ENCODE peak calls at places on chromosomes 7 and 10, in eight cellular contexts. One of them, this sample, is unnamed.

GRCh38 chr10:97279121-97279815 is 13.2 kb downstream of the ARHGAP19 start:
- DNase-seq in erythroblast: no peak
- DNase-seq in activated naive CD4-positive, alpha-beta T cell treated with anti-CD3 and anti-CD28 coated beads, Interleukin-2, amount 10 ng/mL, durations not matched to agents 7 days and 5 days: no peak
- DNase-seq in activated CD8-positive, alpha-beta memory T cell treated with anti-CD3 and anti-CD28 coated beads, Interleukin-2, amount 10 ng/mL, durations not matched to agents 7 days and 5 days: no peak
- DNase-seq in stimulated activated CD4-positive, alpha-beta T cell treated with anti-CD3 and anti-CD28 coated beads, Interleukin-12 subunit alpha, Interleukin-12 subunit beta, amount 100 ng/mL, for 48 hours: no peak
- DNase-seq in PC-3: peak
- DNase-seq in cardiac muscle cell: peak
- DNase-seq in vagina: no peak
- DNase-seq in this sample: no peak

GRCh38 chr7:158999496-158999895 is 143.1 kb downstream of the DYNC2I1 start:
- DNase-seq in erythroblast: no peak
- DNase-seq in activated naive CD4-positive, alpha-beta T cell treated with anti-CD3 and anti-CD28 coated beads, Interleukin-2, amount 10 ng/mL, durations not matched to agents 7 days and 5 days: no peak
- DNase-seq in activated CD8-positive, alpha-beta memory T cell treated with anti-CD3 and anti-CD28 coated beads, Interleukin-2, amount 10 ng/mL, durations not matched to agents 7 days and 5 days: no peak
- DNase-seq in stimulated activated CD4-positive, alpha-beta T cell treated with anti-CD3 and anti-CD28 coated beads, Interleukin-12 subunit alpha, Interleukin-12 subunit beta, amount 100 ng/mL, for 48 hours: no peak
- DNase-seq in PC-3: no peak
- DNase-seq in cardiac muscle cell: no peak
- DNase-seq in vagina: no peak
- DNase-seq in this sample: no peak

GRCh38 chr10:121303273-121303890 is 294.9 kb downstream of the FGFR2 start:
- DNase-seq in erythroblast: no peak
- DNase-seq in activated naive CD4-positive, alpha-beta T cell treated with anti-CD3 and anti-CD28 coated beads, Interleukin-2, amount 10 ng/mL, durations not matched to agents 7 days and 5 days: no peak
- DNase-seq in activated CD8-positive, alpha-beta memory T cell treated with anti-CD3 and anti-CD28 coated beads, Interleukin-2, amount 10 ng/mL, durations not matched to agents 7 days and 5 days: no peak
- DNase-seq in stimulated activated CD4-positive, alpha-beta T cell treated with anti-CD3 and anti-CD28 coated beads, Interleukin-12 subunit alpha, Interleukin-12 subunit beta, amount 100 ng/mL, for 48 hours: no peak
- DNase-seq in PC-3: no peak
- DNase-seq in cardiac muscle cell: no peak
- DNase-seq in vagina: no peak
- DNase-seq in this sample: no peak

GRCh38 chr10:97179731-97180366 is 5.9 kb downstream of the SLIT1 start:
- DNase-seq in erythroblast: peak
- DNase-seq in activated naive CD4-positive, alpha-beta T cell treated with anti-CD3 and anti-CD28 coated beads, Interleukin-2, amount 10 ng/mL, durations not matched to agents 7 days and 5 days: no peak
- DNase-seq in activated CD8-positive, alpha-beta memory T cell treated with anti-CD3 and anti-CD28 coated beads, Interleukin-2, amount 10 ng/mL, durations not matched to agents 7 days and 5 days: no peak
- DNase-seq in stimulated activated CD4-positive, alpha-beta T cell treated with anti-CD3 and anti-CD28 coated beads, Interleukin-12 subunit alpha, Interleukin-12 subunit beta, amount 100 ng/mL, for 48 hours: no peak
- DNase-seq in PC-3: no peak
- DNase-seq in cardiac muscle cell: peak
- DNase-seq in vagina: no peak
- DNase-seq in this sample: no peak

GRCh38 chr10:96851281-96851680 is 19.2 kb downstream of the LCOR start:
- DNase-seq in erythroblast: no peak
- DNase-seq in activated naive CD4-positive, alpha-beta T cell treated with anti-CD3 and anti-CD28 coated beads, Interleukin-2, amount 10 ng/mL, durations not matched to agents 7 days and 5 days: no peak
- DNase-seq in activated CD8-positive, alpha-beta memory T cell treated with anti-CD3 and anti-CD28 coated beads, Interleukin-2, amount 10 ng/mL, durations not matched to agents 7 days and 5 days: no peak
- DNase-seq in stimulated activated CD4-positive, alpha-beta T cell treated with anti-CD3 and anti-CD28 coated beads, Interleukin-12 subunit alpha, Interleukin-12 subunit beta, amount 100 ng/mL, for 48 hours: no peak
- DNase-seq in PC-3: no peak
- DNase-seq in cardiac muscle cell: no peak
- DNase-seq in vagina: no peak
- DNase-seq in this sample: no peak

GRCh38 chr7:39488467-39489393 is 77.5 kb upstream of the YAE1 start:
- DNase-seq in erythroblast: no peak
- DNase-seq in activated naive CD4-positive, alpha-beta T cell treated with anti-CD3 and anti-CD28 coated beads, Interleukin-2, amount 10 ng/mL, durations not matched to agents 7 days and 5 days: no peak
- DNase-seq in activated CD8-positive, alpha-beta memory T cell treated with anti-CD3 and anti-CD28 coated beads, Interleukin-2, amount 10 ng/mL, durations not matched to agents 7 days and 5 days: no peak
- DNase-seq in stimulated activated CD4-positive, alpha-beta T cell treated with anti-CD3 and anti-CD28 coated beads, Interleukin-12 subunit alpha, Interleukin-12 subunit beta, amount 100 ng/mL, for 48 hours: no peak
- DNase-seq in PC-3: no peak
- DNase-seq in cardiac muscle cell: no peak
- DNase-seq in vagina: no peak
- DNase-seq in this sample: no peak

GRCh38 chr10:1194161-1194560 is 138.0 kb downstream of the WDR37 start:
- DNase-seq in erythroblast: no peak
- DNase-seq in activated naive CD4-positive, alpha-beta T cell treated with anti-CD3 and anti-CD28 coated beads, Interleukin-2, amount 10 ng/mL, durations not matched to agents 7 days and 5 days: no peak
- DNase-seq in activated CD8-positive, alpha-beta memory T cell treated with anti-CD3 and anti-CD28 coated beads, Interleukin-2, amount 10 ng/mL, durations not matched to agents 7 days and 5 days: no peak
- DNase-seq in stimulated activated CD4-positive, alpha-beta T cell treated with anti-CD3 and anti-CD28 coated beads, Interleukin-12 subunit alpha, Interleukin-12 subunit beta, amount 100 ng/mL, for 48 hours: no peak
- DNase-seq in PC-3: no peak
- DNase-seq in cardiac muscle cell: no peak
- DNase-seq in vagina: no peak
- DNase-seq in this sample: no peak

GRCh38 chr7:81327468-81327867 is 408.6 kb upstream of the SEMA3C start:
- DNase-seq in erythroblast: peak
- DNase-seq in activated naive CD4-positive, alpha-beta T cell treated with anti-CD3 and anti-CD28 coated beads, Interleukin-2, amount 10 ng/mL, durations not matched to agents 7 days and 5 days: no peak
- DNase-seq in activated CD8-positive, alpha-beta memory T cell treated with anti-CD3 and anti-CD28 coated beads, Interleukin-2, amount 10 ng/mL, durations not matched to agents 7 days and 5 days: no peak
- DNase-seq in stimulated activated CD4-positive, alpha-beta T cell treated with anti-CD3 and anti-CD28 coated beads, Interleukin-12 subunit alpha, Interleukin-12 subunit beta, amount 100 ng/mL, for 48 hours: no peak
- DNase-seq in PC-3: no peak
- DNase-seq in cardiac muscle cell: peak
- DNase-seq in vagina: no peak
- DNase-seq in this sample: no peak

GRCh38 chr10:117646718-117647117 is 104.2 kb downstream of the EMX2 start:
- DNase-seq in erythroblast: no peak
- DNase-seq in activated naive CD4-positive, alpha-beta T cell treated with anti-CD3 and anti-CD28 coated beads, Interleukin-2, amount 10 ng/mL, durations not matched to agents 7 days and 5 days: no peak
- DNase-seq in activated CD8-positive, alpha-beta memory T cell treated with anti-CD3 and anti-CD28 coated beads, Interleukin-2, amount 10 ng/mL, durations not matched to agents 7 days and 5 days: no peak
- DNase-seq in stimulated activated CD4-positive, alpha-beta T cell treated with anti-CD3 and anti-CD28 coated beads, Interleukin-12 subunit alpha, Interleukin-12 subunit beta, amount 100 ng/mL, for 48 hours: no peak
- DNase-seq in PC-3: no peak
- DNase-seq in cardiac muscle cell: no peak
- DNase-seq in vagina: no peak
- DNase-seq in this sample: no peak

GRCh38 chr7:94297397-94297838 is 97.3 kb upstream of the COL1A2 start:
- DNase-seq in erythroblast: no peak
- DNase-seq in activated naive CD4-positive, alpha-beta T cell treated with anti-CD3 and anti-CD28 coated beads, Interleukin-2, amount 10 ng/mL, durations not matched to agents 7 days and 5 days: no peak
- DNase-seq in activated CD8-positive, alpha-beta memory T cell treated with anti-CD3 and anti-CD28 coated beads, Interleukin-2, amount 10 ng/mL, durations not matched to agents 7 days and 5 days: no peak
- DNase-seq in stimulated activated CD4-positive, alpha-beta T cell treated with anti-CD3 and anti-CD28 coated beads, Interleukin-12 subunit alpha, Interleukin-12 subunit beta, amount 100 ng/mL, for 48 hours: no peak
- DNase-seq in PC-3: peak
- DNase-seq in cardiac muscle cell: peak
- DNase-seq in vagina: no peak
- DNase-seq in this sample: peak

GRCh38 chr7:36604801-36605200 is 119.5 kb downstream of the AOAH start:
- DNase-seq in erythroblast: no peak
- DNase-seq in activated naive CD4-positive, alpha-beta T cell treated with anti-CD3 and anti-CD28 coated beads, Interleukin-2, amount 10 ng/mL, durations not matched to agents 7 days and 5 days: no peak
- DNase-seq in activated CD8-positive, alpha-beta memory T cell treated with anti-CD3 and anti-CD28 coated beads, Interleukin-2, amount 10 ng/mL, durations not matched to agents 7 days and 5 days: no peak
- DNase-seq in stimulated activated CD4-positive, alpha-beta T cell treated with anti-CD3 and anti-CD28 coated beads, Interleukin-12 subunit alpha, Interleukin-12 subunit beta, amount 100 ng/mL, for 48 hours: no peak
- DNase-seq in PC-3: no peak
- DNase-seq in cardiac muscle cell: no peak
- DNase-seq in vagina: no peak
- DNase-seq in this sample: no peak

GRCh38 chr7:92767427-92767826 is 68.9 kb downstream of the CDK6 start:
- DNase-seq in erythroblast: no peak
- DNase-seq in activated naive CD4-positive, alpha-beta T cell treated with anti-CD3 and anti-CD28 coated beads, Interleukin-2, amount 10 ng/mL, durations not matched to agents 7 days and 5 days: no peak
- DNase-seq in activated CD8-positive, alpha-beta memory T cell treated with anti-CD3 and anti-CD28 coated beads, Interleukin-2, amount 10 ng/mL, durations not matched to agents 7 days and 5 days: no peak
- DNase-seq in stimulated activated CD4-positive, alpha-beta T cell treated with anti-CD3 and anti-CD28 coated beads, Interleukin-12 subunit alpha, Interleukin-12 subunit beta, amount 100 ng/mL, for 48 hours: no peak
- DNase-seq in PC-3: peak
- DNase-seq in cardiac muscle cell: peak
- DNase-seq in vagina: no peak
- DNase-seq in this sample: no peak

GRCh38 chr7:45163692-45164052 is 6.1 kb downstream of the RAMP3 start:
- DNase-seq in erythroblast: no peak
- DNase-seq in activated naive CD4-positive, alpha-beta T cell treated with anti-CD3 and anti-CD28 coated beads, Interleukin-2, amount 10 ng/mL, durations not matched to agents 7 days and 5 days: no peak
- DNase-seq in activated CD8-positive, alpha-beta memory T cell treated with anti-CD3 and anti-CD28 coated beads, Interleukin-2, amount 10 ng/mL, durations not matched to agents 7 days and 5 days: no peak
- DNase-seq in stimulated activated CD4-positive, alpha-beta T cell treated with anti-CD3 and anti-CD28 coated beads, Interleukin-12 subunit alpha, Interleukin-12 subunit beta, amount 100 ng/mL, for 48 hours: no peak
- DNase-seq in PC-3: no peak
- DNase-seq in cardiac muscle cell: no peak
- DNase-seq in vagina: no peak
- DNase-seq in this sample: no peak

GRCh38 chr7:44224216-44224950 is 23.6 kb downstream of the YKT6 start:
- DNase-seq in erythroblast: no peak
- DNase-seq in activated naive CD4-positive, alpha-beta T cell treated with anti-CD3 and anti-CD28 coated beads, Interleukin-2, amount 10 ng/mL, durations not matched to agents 7 days and 5 days: no peak
- DNase-seq in activated CD8-positive, alpha-beta memory T cell treated with anti-CD3 and anti-CD28 coated beads, Interleukin-2, amount 10 ng/mL, durations not matched to agents 7 days and 5 days: no peak
- DNase-seq in stimulated activated CD4-positive, alpha-beta T cell treated with anti-CD3 and anti-CD28 coated beads, Interleukin-12 subunit alpha, Interleukin-12 subunit beta, amount 100 ng/mL, for 48 hours: no peak
- DNase-seq in PC-3: no peak
- DNase-seq in cardiac muscle cell: no peak
- DNase-seq in vagina: no peak
- DNase-seq in this sample: no peak

GRCh38 chr10:104104926-104105325 is 17.0 kb upstream of the SFR1 start:
- DNase-seq in erythroblast: no peak
- DNase-seq in activated naive CD4-positive, alpha-beta T cell treated with anti-CD3 and anti-CD28 coated beads, Interleukin-2, amount 10 ng/mL, durations not matched to agents 7 days and 5 days: no peak
- DNase-seq in activated CD8-positive, alpha-beta memory T cell treated with anti-CD3 and anti-CD28 coated beads, Interleukin-2, amount 10 ng/mL, durations not matched to agents 7 days and 5 days: no peak
- DNase-seq in stimulated activated CD4-positive, alpha-beta T cell treated with anti-CD3 and anti-CD28 coated beads, Interleukin-12 subunit alpha, Interleukin-12 subunit beta, amount 100 ng/mL, for 48 hours: no peak
- DNase-seq in PC-3: peak
- DNase-seq in cardiac muscle cell: no peak
- DNase-seq in vagina: no peak
- DNase-seq in this sample: no peak

GRCh38 chr10:43395571-43396060 is 13.4 kb downstream of the HNRNPF start:
- DNase-seq in erythroblast: no peak
- DNase-seq in activated naive CD4-positive, alpha-beta T cell treated with anti-CD3 and anti-CD28 coated beads, Interleukin-2, amount 10 ng/mL, durations not matched to agents 7 days and 5 days: peak
- DNase-seq in activated CD8-positive, alpha-beta memory T cell treated with anti-CD3 and anti-CD28 coated beads, Interleukin-2, amount 10 ng/mL, durations not matched to agents 7 days and 5 days: peak
- DNase-seq in stimulated activated CD4-positive, alpha-beta T cell treated with anti-CD3 and anti-CD28 coated beads, Interleukin-12 subunit alpha, Interleukin-12 subunit beta, amount 100 ng/mL, for 48 hours: peak
- DNase-seq in PC-3: no peak
- DNase-seq in cardiac muscle cell: peak
- DNase-seq in vagina: no peak
- DNase-seq in this sample: peak

GRCh38 chr10:8502611-8503010 is 448.1 kb downstream of the GATA3 start:
- DNase-seq in erythroblast: no peak
- DNase-seq in activated naive CD4-positive, alpha-beta T cell treated with anti-CD3 and anti-CD28 coated beads, Interleukin-2, amount 10 ng/mL, durations not matched to agents 7 days and 5 days: no peak
- DNase-seq in activated CD8-positive, alpha-beta memory T cell treated with anti-CD3 and anti-CD28 coated beads, Interleukin-2, amount 10 ng/mL, durations not matched to agents 7 days and 5 days: no peak
- DNase-seq in stimulated activated CD4-positive, alpha-beta T cell treated with anti-CD3 and anti-CD28 coated beads, Interleukin-12 subunit alpha, Interleukin-12 subunit beta, amount 100 ng/mL, for 48 hours: no peak
- DNase-seq in PC-3: no peak
- DNase-seq in cardiac muscle cell: no peak
- DNase-seq in vagina: no peak
- DNase-seq in this sample: no peak

GRCh38 chr10:12703141-12703540 is 298.4 kb downstream of the CCDC3 start:
- DNase-seq in erythroblast: no peak
- DNase-seq in activated naive CD4-positive, alpha-beta T cell treated with anti-CD3 and anti-CD28 coated beads, Interleukin-2, amount 10 ng/mL, durations not matched to agents 7 days and 5 days: no peak
- DNase-seq in activated CD8-positive, alpha-beta memory T cell treated with anti-CD3 and anti-CD28 coated beads, Interleukin-2, amount 10 ng/mL, durations not matched to agents 7 days and 5 days: no peak
- DNase-seq in stimulated activated CD4-positive, alpha-beta T cell treated with anti-CD3 and anti-CD28 coated beads, Interleukin-12 subunit alpha, Interleukin-12 subunit beta, amount 100 ng/mL, for 48 hours: no peak
- DNase-seq in PC-3: peak
- DNase-seq in cardiac muscle cell: no peak
- DNase-seq in vagina: no peak
- DNase-seq in this sample: no peak

GRCh38 chr7:16743207-16743606 is 10.3 kb upstream of the TSPAN13 start:
- DNase-seq in erythroblast: no peak
- DNase-seq in activated naive CD4-positive, alpha-beta T cell treated with anti-CD3 and anti-CD28 coated beads, Interleukin-2, amount 10 ng/mL, durations not matched to agents 7 days and 5 days: no peak
- DNase-seq in activated CD8-positive, alpha-beta memory T cell treated with anti-CD3 and anti-CD28 coated beads, Interleukin-2, amount 10 ng/mL, durations not matched to agents 7 days and 5 days: no peak
- DNase-seq in stimulated activated CD4-positive, alpha-beta T cell treated with anti-CD3 and anti-CD28 coated beads, Interleukin-12 subunit alpha, Interleukin-12 subunit beta, amount 100 ng/mL, for 48 hours: no peak
- DNase-seq in PC-3: peak
- DNase-seq in cardiac muscle cell: peak
- DNase-seq in vagina: no peak
- DNase-seq in this sample: no peak

This sample was measured in mucosa of descending colon.